ENCODE peak calls at places on chromosomes 3 and 15, in seven cellular contexts. E, U, F, G, V, K and D are unnamed samples.

GRCh38 chr3:58034738-58035511 is 26.7 kb downstream of the FLNB start:
- DNase-seq in E (no peak), U (no peak), F (no peak), G (no peak), V (no peak), K (no peak), D (no peak)

GRCh38 chr3:49500408-49501257 is 30.6 kb downstream of the DAG1 start:
- DNase-seq in E (peak; percentile 78), U (peak; percentile 95), F (peak; percentile 97), G (peak; percentile 96), V (no peak), K (peak; percentile 81), D (peak; percentile 89)

GRCh38 chr15:69328739-69329138 is 30.0 kb downstream of the PAQR5 start:
- DNase-seq in E (no peak), U (no peak), F (no peak), G (no peak), V (no peak), K (no peak), D (no peak)

GRCh38 chr15:43218908-43219706 is 1.7 kb downstream of the EPB42 start:
- DNase-seq in E (no peak), U (peak; percentile 95), F (peak; percentile 16), G (peak; percentile 21), V (no peak), K (no peak), D (no peak)

GRCh38 chr15:47505712-47506542 is 211.4 kb upstream of the SEMA6D start:
- DNase-seq in E (no peak), U (no peak), F (peak; percentile 43), G (peak; percentile 29), V (no peak), K (no peak), D (peak; percentile 32)

GRCh38 chr15:71278989-71279756 is 163.9 kb downstream of the THSD4 start:
- DNase-seq in E (peak; percentile 58), U (peak; percentile 97), F (peak; percentile 97), G (peak; percentile 96), V (no peak), K (no peak), D (peak; percentile 79)

GRCh38 chr3:180871901-180872300 is 40.6 kb upstream of the FXR1 start:
- DNase-seq in E (no peak), U (no peak), F (peak; percentile 79), G (peak; percentile 64), V (no peak), K (no peak), D (peak; percentile 34)

GRCh38 chr3:39149498-39150169 is 3.8 kb downstream of the CSRNP1 start:
- DNase-seq in E (no peak), U (no peak), F (no peak), G (no peak), V (no peak), K (no peak), D (no peak)

GRCh38 chr3:54515439-54516213 is 393.3 kb downstream of the CACNA2D3 start:
- DNase-seq in E (no peak), U (no peak), F (no peak), G (no peak), V (no peak), K (no peak), D (no peak)

GRCh38 chr15:100596792-100597191 is 5.2 kb downstream of the LINS1 start:
- DNase-seq in E (no peak), U (peak; percentile 94), F (peak; percentile 48), G (peak; percentile 54), V (no peak), K (no peak), D (no peak)

GRCh38 chr3:169402667-169403360 is 260.7 kb downstream of the MECOM start:
- DNase-seq in E (no peak), U (peak; percentile 7), F (no peak), G (no peak), V (no peak), K (no peak), D (no peak)

GRCh38 chr3:10505050-10505790 is at the start of gene ATP2B2:
- DNase-seq in E (no peak), U (no peak), F (no peak), G (no peak), V (no peak), K (no peak), D (no peak)

GRCh38 chr3:72244396-72244795 is 459.4 kb upstream of the PROK2 start:
- DNase-seq in E (no peak), U (no peak), F (no peak), G (no peak), V (no peak), K (no peak), D (no peak)

GRCh38 chr3:175729466-175729865 is 870.3 kb downstream of the NAALADL2 start:
- DNase-seq in E (no peak), U (no peak), F (no peak), G (no peak), V (no peak), K (no peak), D (no peak)

GRCh38 chr3:146543461-146544012 is 870 bp downstream of the PLSCR1 start:
- DNase-seq in E (peak; percentile 34), U (peak; percentile 34), F (peak; percentile 79), G (peak; percentile 69), V (no peak), K (no peak), D (no peak)

GRCh38 chr3:86969500-86970189 is 21.3 kb downstream of the VGLL3 start:
- DNase-seq in E (no peak), U (peak; percentile 46), F (peak; percentile 74), G (peak; percentile 78), V (no peak), K (peak; percentile 38), D (no peak)

GRCh38 chr3:117278424-117279190 is 569.0 kb downstream of the TUSC7 start:
- DNase-seq in E (no peak), U (no peak), F (no peak), G (peak; percentile 2), V (no peak), K (peak; percentile 8), D (no peak)

GRCh38 chr3:45185052-45185451 is 38.9 kb upstream of the CDCP1 start:
- DNase-seq in E (no peak), U (no peak), F (no peak), G (no peak), V (no peak), K (no peak), D (no peak)

GRCh38 chr3:41668366-41668765 is 293.5 kb downstream of the ULK4 start:
- DNase-seq in E (no peak), U (no peak), F (no peak), G (no peak), V (no peak), K (no peak), D (no peak)

GRCh38 chr3:42780892-42781700 is 8.0 kb upstream of the CCDC13 start:
- DNase-seq in E (no peak), U (peak; percentile 43), F (peak; percentile 87), G (peak; percentile 86), V (no peak), K (peak; percentile 54), D (peak; percentile 76)

GRCh38 chr3:69888946-69889315 is 110.6 kb upstream of the SAMMSON start:
- DNase-seq in E (no peak), U (no peak), F (no peak), G (no peak), V (no peak), K (no peak), D (no peak)

GRCh38 chr3:41726891-41727290 is 235.0 kb downstream of the ULK4 start:
- DNase-seq in E (no peak), U (peak; percentile 24), F (no peak), G (peak; percentile 41), V (no peak), K (no peak), D (no peak)

GRCh38 chr15:25967120-25967519 is 104.0 kb upstream of the ATP10A start:
- DNase-seq in E (no peak), U (no peak), F (no peak), G (no peak), V (no peak), K (no peak), D (no peak)

GRCh38 chr15:38530113-38530512 is 34.5 kb downstream of the RASGRP1 start:
- DNase-seq in E (no peak), U (no peak), F (peak; percentile 18), G (no peak), V (no peak), K (no peak), D (no peak)
- H3K4me3 ChIP-seq in E (no peak overlapping the region), U (no peak overlapping the region), F (no peak overlapping the region), G (no peak overlapping the region), V (no peak overlapping the region), K (no peak overlapping the region), D (no peak overlapping the region)

DNA sequence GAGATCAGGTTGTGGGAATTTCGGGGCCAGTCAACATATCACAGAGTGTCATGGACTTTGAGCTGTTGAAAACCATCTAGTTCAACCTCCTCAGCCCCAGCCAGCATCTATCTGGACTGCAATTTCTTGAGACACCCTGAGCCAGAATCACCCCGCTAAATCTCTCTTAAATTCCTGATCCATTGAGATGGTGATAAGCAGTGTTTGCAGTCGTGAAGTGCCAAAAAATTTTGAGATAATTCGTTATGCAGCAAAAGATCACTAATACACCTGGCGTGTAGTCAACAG is 29.3 kb downstream of the TMED3 start:
- DNase-seq in E (no peak), U (no peak), F (no peak), G (no peak), V (no peak), K (no peak), D (no peak)
- TF ChIP-seq CTCF in E (no peak), U (no peak), F (no peak), G (no peak), V (no peak), K (no peak), D (no peak)

GRCh38 chr15:75201609-75202250 is at the start of gene C15orf39:
- DNase-seq in E (peak; percentile 88), U (peak; percentile 67), F (peak; percentile 78), G (peak; percentile 77), V (peak; percentile 94), K (peak; percentile 33), D (no peak)

GRCh38 chr15:75199347-75199976 is 2.2 kb upstream of the C15orf39 start:
- DNase-seq in E (no peak), U (no peak), F (no peak), G (no peak), V (no peak), K (no peak), D (no peak)

GRCh38 chr15:75198560-75199346 is 2.9 kb upstream of the C15orf39 start:
- DNase-seq in E (no peak), U (peak; percentile 17), F (peak; percentile 54), G (peak; percentile 34), V (no peak), K (peak; percentile 54), D (no peak)

GRCh38 chr15:75200765-75201608 is 695 bp upstream of the C15orf39 start:
- DNase-seq in E (peak; percentile 65), U (peak; percentile 86), F (no peak), G (no peak), V (no peak), K (peak; percentile 44), D (no peak)

DNA sequence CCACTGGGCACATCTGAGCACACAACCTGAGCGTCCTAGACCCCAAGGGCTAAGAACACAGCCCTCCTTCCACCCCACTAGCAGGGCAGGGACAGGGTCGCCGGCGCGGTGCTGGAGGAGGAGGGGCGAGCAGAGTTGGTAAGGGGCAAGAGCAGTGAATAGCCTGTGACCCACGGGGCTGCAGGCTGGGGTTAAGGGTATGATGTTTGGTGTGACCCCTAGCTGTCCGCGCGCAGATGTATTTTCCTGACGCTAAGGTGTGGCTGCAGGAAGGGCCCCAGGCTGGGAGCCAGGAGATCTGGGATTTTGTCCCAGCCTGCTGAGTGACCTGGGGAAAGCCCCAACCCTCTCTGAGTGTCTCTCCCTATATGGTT is 1.3 kb upstream of the C15orf39 start:
- DNase-seq in E (no peak), U (no peak), F (no peak), G (no peak), V (no peak), K (no peak), D (no peak)
- H3K4me3 ChIP-seq in E (peak overlapping the region; percentile 80), U (no peak overlapping the region), F (no peak overlapping the region), G (no peak overlapping the region), V (no peak overlapping the region), K (peak overlapping the region; percentile 88), D (no peak overlapping the region)

GRCh38 chr3:150408232-150409124 is at the start of gene TSC22D2:
- DNase-seq in E (peak; percentile 94), U (peak; percentile 93), F (peak; percentile 97), G (peak; percentile 97), V (peak; percentile 99), K (peak; percentile 79), D (peak; percentile 83)
- TF ChIP-seq CTCF in E (no peak), U (no peak), F (no peak), G (no peak), V (no peak), K (no peak), D (peak; percentile 9)